ENCODE peak calls at places on chromosomes 11 and 22, in seven cellular contexts. G is psoas muscle; D is HT1080; M is GM19239; R is stimulated activated CD8-positive, alpha-beta memory T cell treated with anti-CD3 and anti-CD28 coated beads, Interleukin-7, amount 100 ng/mL, for 1 hour; U is naive thymus-derived CD8-positive, alpha-beta T cell; L is iris pigment epithelial cell. V is an unnamed sample.

GRCh38 chr11:613369-613968 is 2.3 kb downstream of the IRF7 start:
- DNase-seq in G (peak; percentile 89), D (no peak), M (no peak), R (peak; percentile 60), U (peak; percentile 76), L (peak; percentile 54), V (no peak)

GRCh38 chr11:70111269-70112016 is 33.3 kb downstream of the ANO1 start:
- DNase-seq in G (peak; percentile 89), D (peak; percentile 78), M (no peak), R (no peak), U (no peak), L (peak; percentile 54), V (peak; percentile 72)

GRCh38 chr11:119085523-119085878 is 820 bp downstream of the HMBS start:
- DNase-seq in G (no peak), D (no peak), M (no peak), R (no peak), U (no peak), L (peak; percentile 34), V (peak; percentile 67)

GRCh38 chr11:108713076-108713790 is 48.4 kb downstream of the DDX10 start:
- DNase-seq in G (no peak), D (peak; percentile 50), M (no peak), R (no peak), U (no peak), L (peak; percentile 86), V (peak; percentile 36)

GRCh38 chr11:64572143-64572542 is 18.9 kb upstream of the SLC22A12 start:
- DNase-seq in G (no peak), D (no peak), M (no peak), R (no peak), U (no peak), L (no peak), V (no peak)

GRCh38 chr11:56637500-56637899 is 4.7 kb downstream of the OR5AP2 start:
- DNase-seq in G (no peak), D (no peak), M (no peak), R (no peak), U (no peak), L (no peak), V (no peak)

GRCh38 chr11:27699926-27700350 is 317 bp downstream of the BDNF start:
- DNase-seq in G (peak; percentile 45), D (no peak), M (no peak), R (no peak), U (no peak), L (peak; percentile 44), V (peak; percentile 44)

GRCh38 chr11:31720225-31720624 is 90.9 kb downstream of the PAX6 start:
- DNase-seq in G (no peak), D (no peak), M (no peak), R (no peak), U (no peak), L (no peak), V (no peak)

GRCh38 chr11:62577046-62577708 is 3.5 kb upstream of the EEF1G start:
- DNase-seq in G (peak; percentile 53), D (no peak), M (no peak), R (no peak), U (no peak), L (peak; percentile 63), V (no peak)

GRCh38 chr11:846496-847098 is 3.9 kb downstream of the TSPAN4 start:
- DNase-seq in G (no peak), D (no peak), M (no peak), R (no peak), U (no peak), L (no peak), V (peak; percentile 86)

GRCh38 chr22:19057539-19057938 is 64.7 kb downstream of the DGCR2 start:
- DNase-seq in G (no peak), D (no peak), M (no peak), R (no peak), U (no peak), L (no peak), V (no peak)

GRCh38 chr11:19520681-19521080 is 192.0 kb upstream of the NAV2 start:
- DNase-seq in G (no peak), D (no peak), M (no peak), R (no peak), U (no peak), L (no peak), V (no peak)

GRCh38 chr11:126282742-126283591 is at the start of gene TIRAP:
- DNase-seq in G (peak; percentile 86), D (peak; percentile 29), M (peak; percentile 66), R (no peak), U (peak; percentile 74), L (peak; percentile 45), V (peak; percentile 82)

GRCh38 chr11:59582006-59582405 is 33.6 kb downstream of the OSBP start:
- DNase-seq in G (no peak), D (no peak), M (no peak), R (no peak), U (no peak), L (no peak), V (no peak)

GRCh38 chr11:92880391-92880790 is 89.1 kb upstream of the MTNR1B start:
- DNase-seq in G (no peak), D (peak; percentile 65), M (no peak), R (no peak), U (no peak), L (peak; percentile 21), V (peak; percentile 26)

GRCh38 chr11:94876645-94877445 is 96.5 kb downstream of the CWC15 start:
- DNase-seq in G (peak; percentile 85), D (peak; percentile 95), M (peak; percentile 26), R (peak; percentile 6), U (peak; percentile 9), L (peak; percentile 99), V (peak; percentile 98)

GRCh38 chr22:37267128-37267587 is 15.2 kb upstream of the CYTH4 start:
- DNase-seq in G (peak; percentile 58), D (peak; percentile 42), M (no peak), R (peak; percentile 60), U (peak; percentile 78), L (peak; percentile 23), V (peak; percentile 57)

GRCh38 chr11:18853086-18853720 is 61.6 kb upstream of the PTPN5 start:
- DNase-seq in G (no peak), D (peak; percentile 28), M (no peak), R (no peak), U (no peak), L (peak; percentile 41), V (peak; percentile 36)

GRCh38 chr11:58629857-58630256 is 7.4 kb downstream of the CNTF start:
- DNase-seq in G (no peak), D (peak; percentile 29), M (peak; percentile 9), R (no peak), U (peak; percentile 30), L (peak; percentile 71), V (peak; percentile 82)

GRCh38 chr11:126072141-126072741 is 9.6 kb upstream of the CDON start:
- DNase-seq in G (no peak), D (no peak), M (no peak), R (no peak), U (no peak), L (no peak), V (no peak)

GRCh38 chr11:70192666-70193410 is 10.3 kb upstream of the FADD start:
- DNase-seq in G (no peak), D (no peak), M (no peak), R (no peak), U (no peak), L (no peak), V (no peak)

GRCh38 chr11:94897330-94897768 is 76.0 kb downstream of the CWC15 start:
- DNase-seq in G (no peak), D (peak; percentile 37), M (peak; percentile 15), R (no peak), U (peak; percentile 31), L (peak; percentile 53), V (peak; percentile 56)

GRCh38 chr11:77066229-77067023 is at the start of gene CAPN5:
- DNase-seq in G (peak; percentile 96), D (peak; percentile 91), M (peak; percentile 93), R (peak; percentile 73), U (peak; percentile 85), L (peak; percentile 94), V (peak; percentile 96)

GRCh38 chr11:2964782-2965181 is 27.3 kb downstream of the NAP1L4 start:
- DNase-seq in G (no peak), D (no peak), M (no peak), R (no peak), U (no peak), L (no peak), V (no peak)

GRCh38 chr22:50303848-50304527 is 3.5 kb downstream of the PLXNB2 start:
- DNase-seq in G (no peak), D (peak; percentile 26), M (no peak), R (no peak), U (no peak), L (no peak), V (peak; percentile 48)

GRCh38 chr11:114034956-114035355 is 24.6 kb upstream of the ZBTB16 start:
- DNase-seq in G (no peak), D (no peak), M (no peak), R (no peak), U (no peak), L (no peak), V (no peak)

GRCh38 chr11:2201542-2201941 is 29.9 kb upstream of the TH start:
- DNase-seq in G (peak; percentile 26), D (no peak), M (no peak), R (no peak), U (no peak), L (no peak), V (no peak)

GRCh38 chr11:60957188-60957587 is 5.2 kb upstream of the SLC15A3 start:
- DNase-seq in G (no peak), D (peak; percentile 11), M (no peak), R (no peak), U (no peak), L (peak; percentile 63), V (peak; percentile 25)

GRCh38 chr11:77505956-77506355 is 32.1 kb upstream of the PAK1 start:
- DNase-seq in G (no peak), D (no peak), M (no peak), R (no peak), U (no peak), L (no peak), V (no peak)

GRCh38 chr11:100383357-100383865 is 303.7 kb upstream of the ARHGAP42 start:
- DNase-seq in G (no peak), D (no peak), M (no peak), R (no peak), U (no peak), L (no peak), V (no peak)

GRCh38 chr11:44926036-44926435 is 24.6 kb downstream of the TP53I11 start:
- DNase-seq in G (peak; percentile 59), D (no peak), M (no peak), R (no peak), U (no peak), L (no peak), V (no peak)

GRCh38 chr11:61054927-61055562 is 47.2 kb upstream of the CD5 start:
- DNase-seq in G (no peak), D (no peak), M (no peak), R (no peak), U (no peak), L (no peak), V (no peak)

V was measured in GM23248.